ENCODE peak calls at places on chromosomes 11 and 22, in eight cellular contexts. One of them, this sample, is unnamed.

GRCh38 chr11:8318536-8318935 is 54.9 kb upstream of the LMO1 start:
- DNase-seq in LHCN-M2: no peak
- DNase-seq in H9: peak; percentile 77
- DNase-seq in omental fat pad: no peak
- DNase-seq in AG20443: no peak
- DNase-seq in psoas muscle: no peak
- DNase-seq in NK-92 treated with Interleukin-12 subunit alpha and Interleukin-12 subunit beta, amount 100 ng/mL, for 24 hours: no peak
- DNase-seq in PC-3: no peak
- DNase-seq in this sample: no peak

GRCh38 chr11:68889948-68890446 is 13.6 kb downstream of the MRPL21 start:
- DNase-seq in NK-92 treated with Interleukin-12 subunit alpha and Interleukin-12 subunit beta, amount 100 ng/mL, for 24 hours: no peak
- DNase-seq in LHCN-M2: no peak
- DNase-seq in H9: peak; percentile 76
- DNase-seq in PC-3: no peak
- DNase-seq in AG20443: peak; percentile 90
- DNase-seq in psoas muscle: peak; percentile 73
- DNase-seq in omental fat pad: no peak
- DNase-seq in this sample: peak; percentile 62

GRCh38 chr11:102494216-102494615 is 36.3 kb downstream of the MMP7 start:
- DNase-seq in AG20443: peak; percentile 15
- DNase-seq in NK-92 treated with Interleukin-12 subunit alpha and Interleukin-12 subunit beta, amount 100 ng/mL, for 24 hours: no peak
- DNase-seq in omental fat pad: no peak
- DNase-seq in LHCN-M2: peak; percentile 76
- DNase-seq in psoas muscle: no peak
- DNase-seq in H9: no peak
- DNase-seq in PC-3: peak; percentile 99
- DNase-seq in this sample: no peak

GRCh38 chr22:44202261-44202789 is 21.6 kb downstream of the PARVG start:
- DNase-seq in H9: no peak
- DNase-seq in PC-3: no peak
- DNase-seq in NK-92 treated with Interleukin-12 subunit alpha and Interleukin-12 subunit beta, amount 100 ng/mL, for 24 hours: no peak
- DNase-seq in omental fat pad: no peak
- DNase-seq in AG20443: peak; percentile 89
- DNase-seq in LHCN-M2: peak; percentile 53
- DNase-seq in psoas muscle: no peak
- DNase-seq in this sample: peak; percentile 75

GRCh38 chr11:96287796-96288439 is 55.1 kb downstream of the MAML2 start:
- DNase-seq in omental fat pad: no peak
- DNase-seq in NK-92 treated with Interleukin-12 subunit alpha and Interleukin-12 subunit beta, amount 100 ng/mL, for 24 hours: no peak
- DNase-seq in PC-3: peak; percentile 68
- DNase-seq in AG20443: no peak
- DNase-seq in H9: no peak
- DNase-seq in psoas muscle: no peak
- DNase-seq in LHCN-M2: no peak
- DNase-seq in this sample: no peak

GRCh38 chr11:112689851-112690250 is 271.4 kb upstream of the NCAM1 start:
- DNase-seq in NK-92 treated with Interleukin-12 subunit alpha and Interleukin-12 subunit beta, amount 100 ng/mL, for 24 hours: no peak
- DNase-seq in omental fat pad: no peak
- DNase-seq in LHCN-M2: no peak
- DNase-seq in PC-3: no peak
- DNase-seq in AG20443: no peak
- DNase-seq in psoas muscle: no peak
- DNase-seq in H9: no peak
- DNase-seq in this sample: no peak

GRCh38 chr11:94895971-94896370 is 77.4 kb downstream of the CWC15 start:
- DNase-seq in omental fat pad: no peak
- DNase-seq in NK-92 treated with Interleukin-12 subunit alpha and Interleukin-12 subunit beta, amount 100 ng/mL, for 24 hours: no peak
- DNase-seq in PC-3: peak; percentile 76
- DNase-seq in AG20443: peak; percentile 45
- DNase-seq in H9: no peak
- DNase-seq in psoas muscle: peak; percentile 32
- DNase-seq in LHCN-M2: peak; percentile 42
- DNase-seq in this sample: no peak

GRCh38 chr11:22491826-22492225 is 133.8 kb downstream of the FANCF start:
- DNase-seq in H9: peak; percentile 33
- DNase-seq in psoas muscle: no peak
- DNase-seq in NK-92 treated with Interleukin-12 subunit alpha and Interleukin-12 subunit beta, amount 100 ng/mL, for 24 hours: no peak
- DNase-seq in AG20443: peak; percentile 73
- DNase-seq in omental fat pad: no peak
- DNase-seq in PC-3: no peak
- DNase-seq in LHCN-M2: no peak
- DNase-seq in this sample: no peak

GRCh38 chr22:26479043-26479791 is 4.4 kb downstream of the HPS4 start:
- DNase-seq in omental fat pad: no peak
- DNase-seq in psoas muscle: no peak
- DNase-seq in NK-92 treated with Interleukin-12 subunit alpha and Interleukin-12 subunit beta, amount 100 ng/mL, for 24 hours: no peak
- DNase-seq in LHCN-M2: no peak
- DNase-seq in PC-3: no peak
- DNase-seq in H9: no peak
- DNase-seq in AG20443: no peak
- DNase-seq in this sample: no peak

GRCh38 chr11:45659031-45659817 is 6.2 kb downstream of the CHST1 start:
- DNase-seq in omental fat pad: no peak
- DNase-seq in H9: no peak
- DNase-seq in PC-3: no peak
- DNase-seq in psoas muscle: no peak
- DNase-seq in AG20443: no peak
- DNase-seq in NK-92 treated with Interleukin-12 subunit alpha and Interleukin-12 subunit beta, amount 100 ng/mL, for 24 hours: no peak
- DNase-seq in LHCN-M2: no peak
- DNase-seq in this sample: no peak

GRCh38 chr11:66066751-66067150 is 3.3 kb upstream of the PACS1 start:
- DNase-seq in psoas muscle: no peak
- DNase-seq in NK-92 treated with Interleukin-12 subunit alpha and Interleukin-12 subunit beta, amount 100 ng/mL, for 24 hours: no peak
- DNase-seq in PC-3: no peak
- DNase-seq in omental fat pad: no peak
- DNase-seq in H9: no peak
- DNase-seq in AG20443: no peak
- DNase-seq in LHCN-M2: no peak
- DNase-seq in this sample: no peak

GRCh38 chr22:19208287-19208847 is 29.8 kb upstream of the SLC25A1 start:
- DNase-seq in NK-92 treated with Interleukin-12 subunit alpha and Interleukin-12 subunit beta, amount 100 ng/mL, for 24 hours: no peak
- DNase-seq in AG20443: no peak
- DNase-seq in H9: no peak
- DNase-seq in omental fat pad: no peak
- DNase-seq in PC-3: no peak
- DNase-seq in psoas muscle: no peak
- DNase-seq in LHCN-M2: no peak
- DNase-seq in this sample: no peak

GRCh38 chr11:113952070-113952469 is 22.8 kb upstream of the HTR3A start:
- DNase-seq in omental fat pad: no peak
- DNase-seq in LHCN-M2: no peak
- DNase-seq in NK-92 treated with Interleukin-12 subunit alpha and Interleukin-12 subunit beta, amount 100 ng/mL, for 24 hours: no peak
- DNase-seq in PC-3: no peak
- DNase-seq in psoas muscle: no peak
- DNase-seq in AG20443: no peak
- DNase-seq in H9: no peak
- DNase-seq in this sample: no peak

GRCh38 chr11:44244649-44245308 is 65.2 kb downstream of the ALX4 start:
- DNase-seq in H9: no peak
- DNase-seq in PC-3: no peak
- DNase-seq in psoas muscle: no peak
- DNase-seq in AG20443: no peak
- DNase-seq in LHCN-M2: peak; percentile 46
- DNase-seq in omental fat pad: no peak
- DNase-seq in NK-92 treated with Interleukin-12 subunit alpha and Interleukin-12 subunit beta, amount 100 ng/mL, for 24 hours: no peak
- DNase-seq in this sample: no peak

GRCh38 chr22:22884010-22884887 is 3.4 kb upstream of the IGLL5 start:
- DNase-seq in psoas muscle: peak; percentile 33
- DNase-seq in PC-3: peak; percentile 67
- DNase-seq in AG20443: peak; percentile 78
- DNase-seq in NK-92 treated with Interleukin-12 subunit alpha and Interleukin-12 subunit beta, amount 100 ng/mL, for 24 hours: peak; percentile 18
- DNase-seq in LHCN-M2: peak; percentile 39
- DNase-seq in H9: peak; percentile 84
- DNase-seq in omental fat pad: no peak
- DNase-seq in this sample: peak; percentile 71

GRCh38 chr22:42258126-42258525 is 12.3 kb downstream of the TCF20 start:
- DNase-seq in LHCN-M2: no peak
- DNase-seq in H9: no peak
- DNase-seq in PC-3: no peak
- DNase-seq in psoas muscle: no peak
- DNase-seq in NK-92 treated with Interleukin-12 subunit alpha and Interleukin-12 subunit beta, amount 100 ng/mL, for 24 hours: no peak
- DNase-seq in AG20443: no peak
- DNase-seq in omental fat pad: no peak
- DNase-seq in this sample: no peak

GRCh38 chr11:96366024-96366423 is 23.0 kb upstream of the MAML2 start:
- DNase-seq in NK-92 treated with Interleukin-12 subunit alpha and Interleukin-12 subunit beta, amount 100 ng/mL, for 24 hours: no peak
- DNase-seq in psoas muscle: no peak
- DNase-seq in omental fat pad: no peak
- DNase-seq in AG20443: no peak
- DNase-seq in H9: no peak
- DNase-seq in LHCN-M2: no peak
- DNase-seq in PC-3: no peak
- DNase-seq in this sample: no peak

GRCh38 chr11:61791737-61792309 is 576 bp downstream of the TMEM258 start:
- DNase-seq in LHCN-M2: peak; percentile 83
- DNase-seq in H9: no peak
- DNase-seq in omental fat pad: peak; percentile 70
- DNase-seq in NK-92 treated with Interleukin-12 subunit alpha and Interleukin-12 subunit beta, amount 100 ng/mL, for 24 hours: no peak
- DNase-seq in AG20443: peak; percentile 90
- DNase-seq in PC-3: peak; percentile 94
- DNase-seq in psoas muscle: peak; percentile 61
- DNase-seq in this sample: peak; percentile 85

GRCh38 chr11:45667929-45668680 is 2.7 kb upstream of the CHST1 start:
- DNase-seq in NK-92 treated with Interleukin-12 subunit alpha and Interleukin-12 subunit beta, amount 100 ng/mL, for 24 hours: no peak
- DNase-seq in H9: no peak
- DNase-seq in LHCN-M2: no peak
- DNase-seq in psoas muscle: no peak
- DNase-seq in PC-3: no peak
- DNase-seq in AG20443: no peak
- DNase-seq in omental fat pad: no peak
- DNase-seq in this sample: no peak

GRCh38 chr11:33262016-33262638 is 4.9 kb downstream of the HIPK3 start:
- DNase-seq in psoas muscle: no peak
- DNase-seq in H9: no peak
- DNase-seq in PC-3: peak; percentile 6
- DNase-seq in AG20443: no peak
- DNase-seq in LHCN-M2: no peak
- DNase-seq in omental fat pad: no peak
- DNase-seq in NK-92 treated with Interleukin-12 subunit alpha and Interleukin-12 subunit beta, amount 100 ng/mL, for 24 hours: no peak
- DNase-seq in this sample: no peak

GRCh38 chr11:57983211-57983610 is 40.5 kb upstream of the OR9Q1 start:
- DNase-seq in omental fat pad: no peak
- DNase-seq in psoas muscle: no peak
- DNase-seq in NK-92 treated with Interleukin-12 subunit alpha and Interleukin-12 subunit beta, amount 100 ng/mL, for 24 hours: no peak
- DNase-seq in LHCN-M2: no peak
- DNase-seq in PC-3: no peak
- DNase-seq in AG20443: no peak
- DNase-seq in H9: no peak
- DNase-seq in this sample: no peak

GRCh38 chr11:15590131-15590530 is 475.4 kb downstream of the INSC start:
- DNase-seq in NK-92 treated with Interleukin-12 subunit alpha and Interleukin-12 subunit beta, amount 100 ng/mL, for 24 hours: no peak
- DNase-seq in omental fat pad: no peak
- DNase-seq in AG20443: no peak
- DNase-seq in psoas muscle: no peak
- DNase-seq in LHCN-M2: no peak
- DNase-seq in PC-3: no peak
- DNase-seq in H9: no peak
- DNase-seq in this sample: no peak

GRCh38 chr22:40463727-40464126 is 93.3 kb downstream of the SGSM3 start:
- DNase-seq in psoas muscle: no peak
- DNase-seq in PC-3: no peak
- DNase-seq in H9: no peak
- DNase-seq in omental fat pad: no peak
- DNase-seq in LHCN-M2: no peak
- DNase-seq in AG20443: no peak
- DNase-seq in NK-92 treated with Interleukin-12 subunit alpha and Interleukin-12 subunit beta, amount 100 ng/mL, for 24 hours: no peak
- DNase-seq in this sample: no peak

GRCh38 chr11:58691675-58692074 is 40.1 kb downstream of the GLYAT start:
- DNase-seq in AG20443: no peak
- DNase-seq in omental fat pad: no peak
- DNase-seq in PC-3: no peak
- DNase-seq in NK-92 treated with Interleukin-12 subunit alpha and Interleukin-12 subunit beta, amount 100 ng/mL, for 24 hours: no peak
- DNase-seq in H9: no peak
- DNase-seq in psoas muscle: no peak
- DNase-seq in LHCN-M2: no peak
- DNase-seq in this sample: no peak

GRCh38 chr11:128579790-128580504 is 7.4 kb downstream of the ETS1 start:
- DNase-seq in NK-92 treated with Interleukin-12 subunit alpha and Interleukin-12 subunit beta, amount 100 ng/mL, for 24 hours: no peak
- DNase-seq in psoas muscle: no peak
- DNase-seq in AG20443: no peak
- DNase-seq in omental fat pad: no peak
- DNase-seq in H9: no peak
- DNase-seq in PC-3: peak; percentile 51
- DNase-seq in LHCN-M2: no peak
- DNase-seq in this sample: no peak

GRCh38 chr11:115528217-115528616 is 24.0 kb upstream of the CADM1 start:
- DNase-seq in psoas muscle: no peak
- DNase-seq in LHCN-M2: no peak
- DNase-seq in NK-92 treated with Interleukin-12 subunit alpha and Interleukin-12 subunit beta, amount 100 ng/mL, for 24 hours: no peak
- DNase-seq in omental fat pad: no peak
- DNase-seq in PC-3: no peak
- DNase-seq in H9: no peak
- DNase-seq in AG20443: no peak
- DNase-seq in this sample: no peak

GRCh38 chr11:125591659-125592304 is 870 bp upstream of the STT3A start:
- DNase-seq in LHCN-M2: no peak
- DNase-seq in NK-92 treated with Interleukin-12 subunit alpha and Interleukin-12 subunit beta, amount 100 ng/mL, for 24 hours: no peak
- DNase-seq in AG20443: peak; percentile 55
- DNase-seq in omental fat pad: peak; percentile 29
- DNase-seq in psoas muscle: peak; percentile 25
- DNase-seq in H9: peak; percentile 41
- DNase-seq in PC-3: peak; percentile 40
- DNase-seq in this sample: peak; percentile 37

GRCh38 chr11:65185869-65186341 is 4.2 kb downstream of the CAPN1 start:
- DNase-seq in AG20443: no peak
- DNase-seq in LHCN-M2: no peak
- DNase-seq in omental fat pad: no peak
- DNase-seq in H9: no peak
- DNase-seq in PC-3: no peak
- DNase-seq in NK-92 treated with Interleukin-12 subunit alpha and Interleukin-12 subunit beta, amount 100 ng/mL, for 24 hours: no peak
- DNase-seq in psoas muscle: no peak
- DNase-seq in this sample: no peak

GRCh38 chr11:62088331-62088933 is 35.4 kb upstream of the INCENP start:
- DNase-seq in psoas muscle: no peak
- DNase-seq in LHCN-M2: peak; percentile 32
- DNase-seq in omental fat pad: no peak
- DNase-seq in H9: no peak
- DNase-seq in NK-92 treated with Interleukin-12 subunit alpha and Interleukin-12 subunit beta, amount 100 ng/mL, for 24 hours: no peak
- DNase-seq in PC-3: peak; percentile 34
- DNase-seq in AG20443: no peak
- DNase-seq in this sample: no peak

GRCh38 chr11:133987221-133987620 is 30.5 kb upstream of the IGSF9B start:
- DNase-seq in PC-3: no peak
- DNase-seq in LHCN-M2: no peak
- DNase-seq in psoas muscle: no peak
- DNase-seq in AG20443: no peak
- DNase-seq in NK-92 treated with Interleukin-12 subunit alpha and Interleukin-12 subunit beta, amount 100 ng/mL, for 24 hours: no peak
- DNase-seq in H9: no peak
- DNase-seq in omental fat pad: no peak
- DNase-seq in this sample: no peak

GRCh38 chr11:27721505-27722116 is 21.4 kb upstream of the BDNF start:
- DNase-seq in PC-3: no peak
- DNase-seq in omental fat pad: no peak
- DNase-seq in LHCN-M2: no peak
- DNase-seq in psoas muscle: no peak
- DNase-seq in NK-92 treated with Interleukin-12 subunit alpha and Interleukin-12 subunit beta, amount 100 ng/mL, for 24 hours: no peak
- DNase-seq in AG20443: no peak
- DNase-seq in H9: no peak
- DNase-seq in this sample: no peak

GRCh38 chr11:66883021-66883968 is 26.4 kb downstream of the LRFN4 start:
- DNase-seq in psoas muscle: peak; percentile 75
- DNase-seq in PC-3: peak; percentile 88
- DNase-seq in H9: peak; percentile 91
- DNase-seq in omental fat pad: no peak
- DNase-seq in LHCN-M2: peak; percentile 45
- DNase-seq in NK-92 treated with Interleukin-12 subunit alpha and Interleukin-12 subunit beta, amount 100 ng/mL, for 24 hours: peak; percentile 57
- DNase-seq in AG20443: peak; percentile 67
- DNase-seq in this sample: peak; percentile 64

This sample was measured in hepatic stellate cell.